ENCODE peak calls at places on chromosomes 13 and 19, in seven cellular contexts. Y is SJCRH30, V is cardiac muscle cell, F is fibroblast of lung, T is K562, O is tibial nerve, N is neural progenitor cell. K is an unnamed sample. For H3K36me3 and H3K27me3, the result is how much of the 10 kb centered on the place peaks cover.

GRCh38 chr13:95058680-95059079 is 242.6 kb downstream of the ABCC4 start:
- DNase-seq in Y (no peak), V (no peak), F (no peak), T (no peak), O (no peak), N (no peak), K (no peak)

GRCh38 chr13:74219571-74219970 is 85.4 kb upstream of the KLF12 start:
- DNase-seq in Y (no peak), V (no peak), F (no peak), T (no peak), O (no peak), N (no peak), K (no peak)

GRCh38 chr19:51016798-51017683 is 2.5 kb downstream of the KLK10 start:
- DNase-seq in Y (peak), V (peak), F (peak), T (peak), O (peak), N (peak), K (peak)

GRCh38 chr19:45255611-45256157 is 4.6 kb downstream of the MARK4 start:
- DNase-seq in Y (no peak), V (no peak), F (no peak), T (no peak), O (no peak), N (no peak), K (no peak)

GRCh38 chr19:50003254-50003788 is 21.9 kb downstream of the VRK3 start:
- DNase-seq in Y (no peak), V (no peak), F (peak), T (no peak), O (no peak), N (no peak), K (no peak)

GRCh38 chr19:8373867-8374813 is 10.2 kb downstream of the ANGPTL4 start:
- DNase-seq in Y (no peak), V (no peak), F (no peak), T (peak), O (peak), N (no peak), K (peak)

GRCh38 chr19:40177286-40178070 is 13.7 kb upstream of the MAP3K10 start:
- DNase-seq in Y (no peak), V (no peak), F (no peak), T (no peak), O (no peak), N (no peak), K (no peak)

GRCh38 chr19:5349041-5349440 is 8.4 kb upstream of the PTPRS start:
- DNase-seq in Y (no peak), V (no peak), F (no peak), T (no peak), O (no peak), N (peak), K (peak)

DNA sequence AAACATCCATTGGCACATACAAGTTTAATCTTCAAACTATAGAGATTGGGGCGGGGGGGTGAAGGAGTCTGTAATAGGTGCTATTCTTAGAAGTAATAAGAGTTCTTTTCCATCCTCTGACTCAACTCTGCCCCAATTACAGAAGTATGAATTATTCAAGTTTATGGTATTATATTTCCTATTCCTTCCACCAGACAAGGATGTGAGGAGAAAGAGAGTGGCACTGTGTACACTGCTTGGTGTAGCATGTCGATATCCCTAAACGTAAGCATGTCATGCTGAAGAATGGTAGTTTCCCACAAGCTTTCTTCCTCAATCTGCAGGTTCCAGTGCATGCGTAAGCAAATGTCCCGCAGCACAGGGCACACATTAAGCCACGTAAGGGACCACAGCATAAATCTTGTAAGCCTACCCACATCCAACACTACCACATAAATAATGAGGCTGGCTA is 14.1 kb downstream of the BRD4 start:
- DNase-seq in Y (no peak), V (no peak), F (peak), T (no peak), O (no peak), N (no peak), K (no peak)
- H3K4me3 ChIP-seq in Y (no peak), V (no peak), F (no peak), T (no peak), O (no peak), N (no peak), K (no peak)

GRCh38 chr13:113172419-113172926 is 14.0 kb downstream of the PROZ start:
- DNase-seq in Y (no peak), V (no peak), F (no peak), T (no peak), O (no peak), N (no peak), K (no peak)
- H3K36me3 ChIP-seq in Y (under half), V (under half), F (under half), T (under half), O (under half), N (under half), K (under half)

GRCh38 chr13:20702530-20702929 is 969 bp upstream of the IL17D start:
- DNase-seq in Y (no peak), V (no peak), F (peak), T (no peak), O (no peak), N (no peak), K (no peak)
- H3K27me3 ChIP-seq in Y (under half), V (under half), F (under half), T (under half), O (under half), N (under half), K (under half)

DNA sequence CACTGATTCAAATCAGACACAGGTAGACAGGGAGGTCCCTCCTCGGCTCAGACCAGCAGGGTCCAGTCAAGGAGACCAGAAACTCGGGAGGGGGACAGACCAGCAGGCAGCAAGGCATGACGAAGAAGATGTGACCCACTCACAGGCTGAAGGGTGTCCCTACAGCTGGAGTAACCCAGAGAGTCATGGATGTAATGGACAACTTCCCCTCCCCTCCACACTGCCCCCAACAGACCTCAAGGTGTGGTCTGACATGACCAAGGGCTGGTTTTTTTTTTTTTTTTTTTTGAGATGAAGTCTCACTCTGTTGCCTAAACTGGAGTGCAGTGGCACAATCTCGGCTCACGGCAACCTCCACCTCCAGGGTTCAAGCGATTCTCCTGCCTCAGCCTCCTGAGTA is 34.1 kb downstream of the PBX4 start:
- DNase-seq in Y (no peak), V (no peak), F (no peak), T (no peak), O (no peak), N (no peak), K (no peak)
- H3K4me3 ChIP-seq in Y (no peak), V (no peak), F (no peak), T (no peak), O (no peak), N (no peak), K (no peak)

DNA sequence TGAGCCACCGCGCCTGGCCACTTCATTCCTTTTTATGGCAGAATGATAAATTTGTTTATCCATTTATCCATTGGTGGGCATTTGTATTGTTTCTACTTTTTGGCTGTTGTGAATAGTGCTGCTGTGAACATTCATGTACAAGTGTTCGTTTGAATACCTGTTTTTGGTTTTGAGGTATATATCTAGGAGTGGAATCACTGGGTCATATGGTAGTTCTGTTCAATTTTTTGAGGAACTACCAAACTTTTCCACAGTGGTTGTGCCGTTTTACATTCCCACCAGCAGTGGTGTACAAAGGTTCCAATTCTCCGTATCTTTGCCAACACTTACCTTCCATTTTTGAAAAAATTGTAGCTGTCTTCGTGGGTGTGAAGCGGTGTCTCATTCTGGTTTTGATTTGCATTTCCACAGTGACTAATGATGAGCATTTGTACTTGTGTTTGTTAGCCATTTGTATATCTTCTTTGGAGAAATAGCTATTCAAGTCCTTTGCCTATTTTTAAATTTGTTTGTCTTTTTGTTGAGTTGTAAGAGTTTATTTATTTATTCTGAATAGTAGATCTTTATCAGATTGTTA is 55.7 kb downstream of the TM9SF2 start:
- DNase-seq in Y (no peak), V (no peak), F (no peak), T (no peak), O (no peak), N (no peak), K (no peak)
- H3K36me3 ChIP-seq in Y (half or more), V (under half), F (under half), T (half or more), O (under half), N (under half), K (under half)